ENCODE peak calls at places on chromosomes 12 and 14, in eight cellular contexts. One of them, this sample, is unnamed.
A peak's percentile ranks its signal among the peaks of the same experiment; 100 is the strongest.

GRCh38 chr14:66680216-66680615 is 172.3 kb downstream of the GPHN start:
- DNase-seq in AG09319: no peak
- DNase-seq in psoas muscle: no peak
- DNase-seq in A549: no peak
- DNase-seq in uterus: no peak
- DNase-seq in choroid plexus epithelial cell: no peak
- DNase-seq in progenitor cell of endocrine pancreas: no peak
- DNase-seq in nephron progenitor cell: no peak
- DNase-seq in this sample: no peak

GRCh38 chr14:61456720-61457119 is 135.3 kb downstream of the PRKCH start:
- DNase-seq in AG09319: peak; percentile 32
- DNase-seq in psoas muscle: peak; percentile 75
- DNase-seq in A549: peak; percentile 86
- DNase-seq in uterus: peak; percentile 71
- DNase-seq in choroid plexus epithelial cell: peak; percentile 86
- DNase-seq in progenitor cell of endocrine pancreas: peak; percentile 59
- DNase-seq in nephron progenitor cell: peak; percentile 81
- DNase-seq in this sample: peak; percentile 78

GRCh38 chr14:90828642-90829487 is 12.6 kb upstream of the TTC7B start:
- DNase-seq in AG09319: no peak
- DNase-seq in psoas muscle: no peak
- DNase-seq in A549: no peak
- DNase-seq in uterus: peak; percentile 32
- DNase-seq in choroid plexus epithelial cell: peak; percentile 27
- DNase-seq in progenitor cell of endocrine pancreas: no peak
- DNase-seq in nephron progenitor cell: no peak
- DNase-seq in this sample: no peak

GRCh38 chr12:56833780-56834179 is 70.7 kb downstream of the HSD17B6 start:
- DNase-seq in AG09319: no peak
- DNase-seq in psoas muscle: no peak
- DNase-seq in A549: no peak
- DNase-seq in uterus: no peak
- DNase-seq in choroid plexus epithelial cell: no peak
- DNase-seq in progenitor cell of endocrine pancreas: no peak
- DNase-seq in nephron progenitor cell: no peak
- DNase-seq in this sample: no peak

GRCh38 chr14:88168498-88169165 is 154.4 kb downstream of the KCNK10 start:
- DNase-seq in AG09319: no peak
- DNase-seq in psoas muscle: no peak
- DNase-seq in A549: peak; percentile 18
- DNase-seq in uterus: no peak
- DNase-seq in choroid plexus epithelial cell: peak; percentile 45
- DNase-seq in progenitor cell of endocrine pancreas: no peak
- DNase-seq in nephron progenitor cell: peak; percentile 33
- DNase-seq in this sample: peak; percentile 9

GRCh38 chr12:130026608-130027176 is 122.9 kb upstream of the TMEM132D start:
- DNase-seq in AG09319: no peak
- DNase-seq in psoas muscle: no peak
- DNase-seq in A549: peak; percentile 40
- DNase-seq in uterus: no peak
- DNase-seq in choroid plexus epithelial cell: peak; percentile 44
- DNase-seq in progenitor cell of endocrine pancreas: peak; percentile 37
- DNase-seq in nephron progenitor cell: peak; percentile 69
- DNase-seq in this sample: peak; percentile 55

GRCh38 chr12:26564391-26564790 is 268.6 kb downstream of the ITPR2 start:
- DNase-seq in AG09319: no peak
- DNase-seq in psoas muscle: no peak
- DNase-seq in A549: no peak
- DNase-seq in uterus: no peak
- DNase-seq in choroid plexus epithelial cell: peak; percentile 29
- DNase-seq in progenitor cell of endocrine pancreas: no peak
- DNase-seq in nephron progenitor cell: no peak
- DNase-seq in this sample: no peak

GRCh38 chr14:98864211-98864610 is 407.8 kb downstream of the BCL11B start:
- DNase-seq in AG09319: no peak
- DNase-seq in psoas muscle: no peak
- DNase-seq in A549: no peak
- DNase-seq in uterus: no peak
- DNase-seq in choroid plexus epithelial cell: no peak
- DNase-seq in progenitor cell of endocrine pancreas: no peak
- DNase-seq in nephron progenitor cell: no peak
- DNase-seq in this sample: no peak

GRCh38 chr12:48817957-48818830 is at the start of gene CACNB3:
- DNase-seq in AG09319: no peak
- DNase-seq in psoas muscle: peak; percentile 67
- DNase-seq in A549: peak; percentile 70
- DNase-seq in uterus: peak; percentile 84
- DNase-seq in choroid plexus epithelial cell: peak; percentile 45
- DNase-seq in progenitor cell of endocrine pancreas: peak; percentile 65
- DNase-seq in nephron progenitor cell: peak; percentile 86
- DNase-seq in this sample: peak; percentile 68

GRCh38 chr12:39368096-39368495 is 74.8 kb downstream of the KIF21A start:
- DNase-seq in AG09319: no peak
- DNase-seq in psoas muscle: no peak
- DNase-seq in A549: no peak
- DNase-seq in uterus: no peak
- DNase-seq in choroid plexus epithelial cell: no peak
- DNase-seq in progenitor cell of endocrine pancreas: no peak
- DNase-seq in nephron progenitor cell: no peak
- DNase-seq in this sample: no peak

DNA sequence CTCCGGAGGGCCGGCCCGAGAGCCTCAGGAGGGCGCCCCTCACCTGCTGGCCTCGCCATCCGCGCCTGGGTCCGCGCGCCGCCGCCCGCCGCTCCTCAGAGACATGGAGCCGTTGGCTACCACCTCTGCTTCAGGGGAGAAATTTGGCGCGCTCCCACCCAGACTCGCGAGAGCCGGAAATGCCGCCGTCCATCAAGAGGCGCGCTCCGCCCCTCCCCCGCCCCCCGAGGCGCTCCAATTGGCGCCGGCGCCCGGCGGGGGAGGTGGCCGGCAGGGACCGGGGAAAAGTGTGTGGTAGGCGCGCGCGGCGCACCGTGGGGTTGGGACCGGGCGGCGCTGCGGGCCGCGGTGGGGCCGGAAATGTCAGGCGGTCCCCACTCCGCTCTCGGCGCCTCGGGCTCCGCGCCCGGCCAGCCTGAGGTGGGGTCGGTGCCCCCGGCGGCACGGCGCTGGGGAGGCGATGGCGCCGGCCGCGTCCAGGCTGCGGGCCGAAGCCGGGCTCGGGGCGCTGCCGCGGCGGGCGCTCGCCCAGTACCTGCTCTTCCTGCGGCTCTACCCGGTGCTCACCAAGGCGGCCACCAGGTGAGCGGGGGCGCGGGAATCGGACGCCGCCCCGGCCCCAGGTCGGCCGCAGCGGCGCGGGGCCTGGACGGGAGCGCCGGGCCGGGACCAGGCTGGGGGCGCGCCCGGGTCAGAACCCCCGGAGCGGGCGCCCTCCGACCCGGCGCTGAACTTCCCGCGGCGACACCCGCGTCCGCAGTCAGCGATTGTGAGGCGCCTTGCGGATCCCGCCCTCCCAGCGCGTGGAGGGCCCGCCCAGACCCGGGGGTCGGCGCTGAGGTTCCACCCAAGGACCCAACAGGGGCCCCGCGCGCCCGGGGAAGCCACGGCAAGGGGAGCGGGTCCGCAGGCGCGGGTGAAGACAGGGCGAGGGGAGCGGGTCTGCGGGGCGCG is at the start of the genes POLE and PXMP2:
- DNase-seq in AG09319: peak; percentile 83
- DNase-seq in psoas muscle: peak; percentile 98
- DNase-seq in A549: peak; percentile 97
- DNase-seq in uterus: peak; percentile 97
- DNase-seq in choroid plexus epithelial cell: peak; percentile 96
- DNase-seq in progenitor cell of endocrine pancreas: peak; percentile 93
- DNase-seq in nephron progenitor cell: peak; percentile 97
- DNase-seq in this sample: peak; percentile 93
- TF ChIP-seq CTCF in AG09319: no peak
- TF ChIP-seq CTCF in psoas muscle: peak; percentile 3
- TF ChIP-seq CTCF in A549: no peak
- TF ChIP-seq CTCF in uterus: peak; percentile 12
- TF ChIP-seq CTCF in choroid plexus epithelial cell: no peak
- TF ChIP-seq CTCF in progenitor cell of endocrine pancreas: peak; percentile 17
- TF ChIP-seq CTCF in nephron progenitor cell: no peak
- TF ChIP-seq CTCF in this sample: no peak

DNA sequence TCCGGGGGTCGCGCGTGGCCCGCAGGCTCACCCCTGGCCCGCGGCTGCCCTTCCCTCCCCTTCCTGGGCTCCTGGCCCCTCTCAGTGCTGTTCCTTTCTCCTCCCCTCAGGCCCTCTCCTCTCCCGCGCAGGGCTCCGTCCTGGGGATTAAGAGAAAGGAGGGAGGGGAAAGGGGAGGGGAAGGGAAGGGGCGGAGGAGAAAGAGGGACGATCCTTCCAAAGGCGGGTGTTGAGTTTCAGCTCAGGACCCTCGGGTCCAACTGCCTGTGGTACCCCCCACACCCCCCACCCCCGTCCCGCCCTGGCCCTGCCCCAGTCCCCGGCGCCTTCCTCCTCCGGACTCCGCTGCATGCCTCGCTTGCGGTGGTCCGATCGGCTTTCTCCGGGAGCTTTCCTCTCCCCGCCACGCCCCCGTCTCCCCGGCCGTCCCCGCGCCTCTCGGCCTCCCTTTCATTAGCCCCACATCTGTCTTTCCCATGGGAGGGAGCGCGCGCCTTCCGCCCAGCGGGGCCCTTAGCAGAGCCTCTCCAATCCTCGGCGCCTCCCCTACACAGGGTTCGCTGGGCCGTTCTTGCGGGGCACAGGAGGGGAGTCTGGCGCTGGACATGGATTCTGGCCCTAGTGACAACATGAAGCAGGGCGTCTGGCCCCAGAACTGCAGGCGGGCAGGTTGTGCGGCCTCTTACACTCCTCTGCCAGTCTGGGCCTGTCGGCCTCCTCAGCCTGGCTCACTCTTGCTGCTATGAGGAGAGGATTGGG is 1.4 kb upstream of the EFS start:
- DNase-seq in AG09319: no peak
- DNase-seq in psoas muscle: peak; percentile 72
- DNase-seq in A549: no peak
- DNase-seq in uterus: peak; percentile 83
- DNase-seq in choroid plexus epithelial cell: peak; percentile 52
- DNase-seq in progenitor cell of endocrine pancreas: peak; percentile 68
- DNase-seq in nephron progenitor cell: peak; percentile 94
- DNase-seq in this sample: peak; percentile 77
- TF ChIP-seq CTCF in AG09319: no peak
- TF ChIP-seq CTCF in psoas muscle: no peak
- TF ChIP-seq CTCF in A549: no peak
- TF ChIP-seq CTCF in uterus: peak; percentile 14
- TF ChIP-seq CTCF in choroid plexus epithelial cell: no peak
- TF ChIP-seq CTCF in progenitor cell of endocrine pancreas: no peak
- TF ChIP-seq CTCF in nephron progenitor cell: no peak
- TF ChIP-seq CTCF in this sample: no peak

GRCh38 chr14:24297190-24297964 is 2.2 kb downstream of the DHRS1 start:
- DNase-seq in AG09319: no peak
- DNase-seq in psoas muscle: no peak
- DNase-seq in A549: peak; percentile 62
- DNase-seq in uterus: no peak
- DNase-seq in choroid plexus epithelial cell: peak; percentile 58
- DNase-seq in progenitor cell of endocrine pancreas: no peak
- DNase-seq in nephron progenitor cell: no peak
- DNase-seq in this sample: no peak
- TF ChIP-seq CTCF in AG09319: peak; percentile 30
- TF ChIP-seq CTCF in psoas muscle: peak; percentile 19
- TF ChIP-seq CTCF in A549: peak; percentile 58
- TF ChIP-seq CTCF in uterus: no peak
- TF ChIP-seq CTCF in choroid plexus epithelial cell: peak; percentile 65
- TF ChIP-seq CTCF in progenitor cell of endocrine pancreas: peak; percentile 42
- TF ChIP-seq CTCF in nephron progenitor cell: peak; percentile 36
- TF ChIP-seq CTCF in this sample: peak; percentile 59

GRCh38 chr12:104458645-104459555 is 2.2 kb downstream of the CHST11 start:
- DNase-seq in AG09319: no peak
- DNase-seq in psoas muscle: no peak
- DNase-seq in A549: peak; percentile 19
- DNase-seq in uterus: peak; percentile 24
- DNase-seq in choroid plexus epithelial cell: peak; percentile 31
- DNase-seq in progenitor cell of endocrine pancreas: no peak
- DNase-seq in nephron progenitor cell: peak; percentile 25
- DNase-seq in this sample: no peak

GRCh38 chr12:104456950-104457745 is 400 bp downstream of the CHST11 start:
- DNase-seq in AG09319: peak; percentile 29
- DNase-seq in psoas muscle: peak; percentile 34
- DNase-seq in A549: peak; percentile 89
- DNase-seq in uterus: peak; percentile 85
- DNase-seq in choroid plexus epithelial cell: peak; percentile 83
- DNase-seq in progenitor cell of endocrine pancreas: peak; percentile 41
- DNase-seq in nephron progenitor cell: peak; percentile 62
- DNase-seq in this sample: peak; percentile 57

GRCh38 chr12:104459556-104459909 is 2.8 kb downstream of the CHST11 start:
- DNase-seq in AG09319: no peak
- DNase-seq in psoas muscle: no peak
- DNase-seq in A549: no peak
- DNase-seq in uterus: no peak
- DNase-seq in choroid plexus epithelial cell: no peak
- DNase-seq in progenitor cell of endocrine pancreas: no peak
- DNase-seq in nephron progenitor cell: no peak
- DNase-seq in this sample: no peak

GRCh38 chr12:104456417-104456949 is at the start of gene CHST11:
- DNase-seq in AG09319: peak; percentile 77
- DNase-seq in psoas muscle: peak; percentile 77
- DNase-seq in A549: peak; percentile 95
- DNase-seq in uterus: peak; percentile 74
- DNase-seq in choroid plexus epithelial cell: peak; percentile 91
- DNase-seq in progenitor cell of endocrine pancreas: peak; percentile 79
- DNase-seq in nephron progenitor cell: peak; percentile 90
- DNase-seq in this sample: peak; percentile 80

DNA sequence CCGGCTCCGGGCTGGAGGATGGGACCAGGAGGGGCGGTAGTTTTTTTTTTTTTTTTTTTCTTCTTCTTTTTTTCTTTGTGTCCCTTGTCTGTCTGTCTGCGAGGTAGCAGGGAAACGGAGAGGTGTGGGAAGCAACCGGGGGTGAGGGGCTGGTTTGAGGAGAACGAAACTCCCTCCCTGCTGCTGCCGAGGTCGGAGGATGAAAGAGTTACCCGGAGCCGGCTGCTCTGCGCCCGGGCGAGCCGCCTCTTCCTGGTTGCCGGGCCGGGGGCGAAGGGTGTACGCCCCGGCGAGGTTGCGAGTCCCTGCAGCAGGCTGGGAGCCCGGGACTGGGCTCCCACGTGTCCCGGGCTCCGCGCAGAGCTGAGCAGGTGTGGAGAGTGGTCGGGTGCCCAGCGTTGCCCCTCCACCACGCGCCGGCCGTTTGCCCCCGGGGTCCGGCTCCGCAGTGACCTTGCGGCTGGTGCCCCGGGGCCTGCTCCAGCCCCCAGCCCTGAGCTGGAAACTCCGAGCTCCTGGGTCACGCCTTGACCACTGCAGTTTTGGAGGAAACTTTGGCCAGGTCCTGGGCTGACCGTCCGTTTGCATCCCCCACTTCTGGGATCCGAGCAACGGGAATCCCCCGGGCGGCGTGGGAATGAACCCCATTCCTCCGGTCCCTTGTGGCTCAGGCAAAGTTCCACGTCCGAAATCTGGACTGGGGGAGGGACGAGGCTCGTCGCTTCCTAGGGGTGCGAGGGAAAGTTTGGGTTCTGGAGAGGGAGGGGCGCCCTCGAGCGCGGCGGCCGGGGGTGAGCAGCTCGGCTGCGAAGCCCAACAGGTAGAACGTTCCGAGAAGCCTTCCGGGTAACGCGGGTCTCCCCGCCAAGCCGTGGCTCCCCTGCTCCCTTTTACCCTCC is 1.2 kb downstream of the CHST11 start:
- DNase-seq in AG09319: no peak
- DNase-seq in psoas muscle: peak; percentile 21
- DNase-seq in A549: peak; percentile 55
- DNase-seq in uterus: peak; percentile 27
- DNase-seq in choroid plexus epithelial cell: no peak
- DNase-seq in progenitor cell of endocrine pancreas: peak; percentile 19
- DNase-seq in nephron progenitor cell: peak; percentile 44
- DNase-seq in this sample: peak; percentile 11
- TF ChIP-seq CTCF in AG09319: no peak
- TF ChIP-seq CTCF in psoas muscle: no peak
- TF ChIP-seq CTCF in A549: peak; percentile 7
- TF ChIP-seq CTCF in uterus: no peak
- TF ChIP-seq CTCF in choroid plexus epithelial cell: no peak
- TF ChIP-seq CTCF in progenitor cell of endocrine pancreas: no peak
- TF ChIP-seq CTCF in nephron progenitor cell: no peak
- TF ChIP-seq CTCF in this sample: peak; percentile 24

This sample was measured in neural crest cell.